ENCODE peak calls at places on chromosomes 13 and 19, in six cellular contexts. One of them, this sample, is unnamed.

GRCh38 chr19:40235238-40236025 is 8.9 kb upstream of the CCNP start:
- DNase-seq in activated CD8-positive, alpha-beta memory T cell treated with anti-CD3 and anti-CD28 coated beads for 4 hours: no peak
- DNase-seq in endothelial cell: no peak
- DNase-seq in NCI-H2081: no peak
- DNase-seq in CD8-positive, alpha-beta memory T cell: no peak
- DNase-seq in neuronal stem cell: no peak
- DNase-seq in this sample: no peak

GRCh38 chr13:110617326-110618072 is 2.2 kb downstream of the NAXD start:
- DNase-seq in activated CD8-positive, alpha-beta memory T cell treated with anti-CD3 and anti-CD28 coated beads for 4 hours: no peak
- DNase-seq in endothelial cell: no peak
- DNase-seq in NCI-H2081: no peak
- DNase-seq in CD8-positive, alpha-beta memory T cell: no peak
- DNase-seq in neuronal stem cell: no peak
- DNase-seq in this sample: no peak

GRCh38 chr13:113802761-113803160 is 43.7 kb downstream of the TMEM255B start:
- DNase-seq in activated CD8-positive, alpha-beta memory T cell treated with anti-CD3 and anti-CD28 coated beads for 4 hours: no peak
- DNase-seq in endothelial cell: no peak
- DNase-seq in NCI-H2081: no peak
- DNase-seq in CD8-positive, alpha-beta memory T cell: no peak
- DNase-seq in neuronal stem cell: no peak
- DNase-seq in this sample: no peak

GRCh38 chr19:22603518-22604440 is 30.3 kb upstream of the ZNF492 start:
- DNase-seq in activated CD8-positive, alpha-beta memory T cell treated with anti-CD3 and anti-CD28 coated beads for 4 hours: no peak
- DNase-seq in endothelial cell: no peak
- DNase-seq in NCI-H2081: no peak
- DNase-seq in CD8-positive, alpha-beta memory T cell: no peak
- DNase-seq in neuronal stem cell: no peak
- DNase-seq in this sample: no peak

GRCh38 chr19:50046649-50047503 is 21.1 kb downstream of the ZNF473 start:
- DNase-seq in activated CD8-positive, alpha-beta memory T cell treated with anti-CD3 and anti-CD28 coated beads for 4 hours: peak; percentile 37
- DNase-seq in endothelial cell: no peak
- DNase-seq in NCI-H2081: no peak
- DNase-seq in CD8-positive, alpha-beta memory T cell: peak; percentile 31
- DNase-seq in neuronal stem cell: no peak
- DNase-seq in this sample: no peak

GRCh38 chr13:105937451-105937850 is 598.0 kb downstream of the EFNB2 start:
- DNase-seq in activated CD8-positive, alpha-beta memory T cell treated with anti-CD3 and anti-CD28 coated beads for 4 hours: no peak
- DNase-seq in endothelial cell: peak; percentile 9
- DNase-seq in NCI-H2081: no peak
- DNase-seq in CD8-positive, alpha-beta memory T cell: no peak
- DNase-seq in neuronal stem cell: no peak
- DNase-seq in this sample: no peak

GRCh38 chr13:48456546-48456945 is 43.6 kb upstream of the LPAR6 start:
- DNase-seq in activated CD8-positive, alpha-beta memory T cell treated with anti-CD3 and anti-CD28 coated beads for 4 hours: no peak
- DNase-seq in endothelial cell: no peak
- DNase-seq in NCI-H2081: no peak
- DNase-seq in CD8-positive, alpha-beta memory T cell: no peak
- DNase-seq in neuronal stem cell: no peak
- DNase-seq in this sample: no peak

GRCh38 chr19:7917292-7918061 is 2.7 kb upstream of the SNAPC2 start:
- DNase-seq in activated CD8-positive, alpha-beta memory T cell treated with anti-CD3 and anti-CD28 coated beads for 4 hours: no peak
- DNase-seq in endothelial cell: peak; percentile 77
- DNase-seq in NCI-H2081: peak; percentile 25
- DNase-seq in CD8-positive, alpha-beta memory T cell: peak; percentile 44
- DNase-seq in neuronal stem cell: no peak
- DNase-seq in this sample: no peak

GRCh38 chr13:76856141-76856571 is 30.0 kb downstream of the KCTD12 start:
- DNase-seq in activated CD8-positive, alpha-beta memory T cell treated with anti-CD3 and anti-CD28 coated beads for 4 hours: no peak
- DNase-seq in endothelial cell: no peak
- DNase-seq in NCI-H2081: no peak
- DNase-seq in CD8-positive, alpha-beta memory T cell: no peak
- DNase-seq in neuronal stem cell: no peak
- DNase-seq in this sample: no peak

GRCh38 chr19:3783660-3784584 is 2.3 kb downstream of the MATK start:
- DNase-seq in activated CD8-positive, alpha-beta memory T cell treated with anti-CD3 and anti-CD28 coated beads for 4 hours: peak; percentile 31
- DNase-seq in endothelial cell: peak; percentile 46
- DNase-seq in NCI-H2081: no peak
- DNase-seq in CD8-positive, alpha-beta memory T cell: peak; percentile 56
- DNase-seq in neuronal stem cell: no peak
- DNase-seq in this sample: no peak

GRCh38 chr13:34695063-34695462 is 247.0 kb upstream of the NBEA start:
- DNase-seq in activated CD8-positive, alpha-beta memory T cell treated with anti-CD3 and anti-CD28 coated beads for 4 hours: no peak
- DNase-seq in endothelial cell: no peak
- DNase-seq in NCI-H2081: no peak
- DNase-seq in CD8-positive, alpha-beta memory T cell: no peak
- DNase-seq in neuronal stem cell: no peak
- DNase-seq in this sample: no peak

GRCh38 chr13:99028890-99029289 is 51.0 kb upstream of the DOCK9 start:
- DNase-seq in activated CD8-positive, alpha-beta memory T cell treated with anti-CD3 and anti-CD28 coated beads for 4 hours: peak; percentile 22
- DNase-seq in endothelial cell: no peak
- DNase-seq in NCI-H2081: no peak
- DNase-seq in CD8-positive, alpha-beta memory T cell: peak; percentile 39
- DNase-seq in neuronal stem cell: no peak
- DNase-seq in this sample: peak; percentile 52

GRCh38 chr13:89227356-89227755 is 1556.2 kb downstream of the SLITRK5 start:
- DNase-seq in activated CD8-positive, alpha-beta memory T cell treated with anti-CD3 and anti-CD28 coated beads for 4 hours: no peak
- DNase-seq in endothelial cell: no peak
- DNase-seq in NCI-H2081: no peak
- DNase-seq in CD8-positive, alpha-beta memory T cell: no peak
- DNase-seq in neuronal stem cell: no peak
- DNase-seq in this sample: no peak

GRCh38 chr13:64527561-64527960 is 2702.6 kb downstream of the PCDH9 start:
- DNase-seq in activated CD8-positive, alpha-beta memory T cell treated with anti-CD3 and anti-CD28 coated beads for 4 hours: no peak
- DNase-seq in endothelial cell: no peak
- DNase-seq in NCI-H2081: no peak
- DNase-seq in CD8-positive, alpha-beta memory T cell: no peak
- DNase-seq in neuronal stem cell: no peak
- DNase-seq in this sample: no peak

GRCh38 chr19:13146763-13147563 is 3.2 kb downstream of the STX10 start:
- DNase-seq in activated CD8-positive, alpha-beta memory T cell treated with anti-CD3 and anti-CD28 coated beads for 4 hours: no peak
- DNase-seq in endothelial cell: no peak
- DNase-seq in NCI-H2081: no peak
- DNase-seq in CD8-positive, alpha-beta memory T cell: no peak
- DNase-seq in neuronal stem cell: no peak
- DNase-seq in this sample: no peak

GRCh38 chr13:101915333-101915732 is 462.9 kb downstream of the ITGBL1 start:
- DNase-seq in activated CD8-positive, alpha-beta memory T cell treated with anti-CD3 and anti-CD28 coated beads for 4 hours: no peak
- DNase-seq in endothelial cell: no peak
- DNase-seq in NCI-H2081: peak; percentile 88
- DNase-seq in CD8-positive, alpha-beta memory T cell: no peak
- DNase-seq in neuronal stem cell: no peak
- DNase-seq in this sample: no peak

GRCh38 chr19:44757735-44758505 is 9.4 kb downstream of the BCL3 start:
- DNase-seq in activated CD8-positive, alpha-beta memory T cell treated with anti-CD3 and anti-CD28 coated beads for 4 hours: no peak
- DNase-seq in endothelial cell: peak; percentile 64
- DNase-seq in NCI-H2081: no peak
- DNase-seq in CD8-positive, alpha-beta memory T cell: no peak
- DNase-seq in neuronal stem cell: peak; percentile 71
- DNase-seq in this sample: no peak

GRCh38 chr19:54430306-54431254 is 15.3 kb downstream of the TTYH1 start:
- DNase-seq in activated CD8-positive, alpha-beta memory T cell treated with anti-CD3 and anti-CD28 coated beads for 4 hours: no peak
- DNase-seq in endothelial cell: peak; percentile 83
- DNase-seq in NCI-H2081: no peak
- DNase-seq in CD8-positive, alpha-beta memory T cell: peak; percentile 25
- DNase-seq in neuronal stem cell: no peak
- DNase-seq in this sample: no peak

GRCh38 chr19:55173717-55174409 is 6.2 kb downstream of the SYT5 start:
- DNase-seq in activated CD8-positive, alpha-beta memory T cell treated with anti-CD3 and anti-CD28 coated beads for 4 hours: no peak
- DNase-seq in endothelial cell: peak; percentile 54
- DNase-seq in NCI-H2081: peak; percentile 36
- DNase-seq in CD8-positive, alpha-beta memory T cell: no peak
- DNase-seq in neuronal stem cell: peak; percentile 69
- DNase-seq in this sample: no peak

GRCh38 chr13:25375727-25376358 is 4.1 kb downstream of the ATP8A2 start:
- DNase-seq in activated CD8-positive, alpha-beta memory T cell treated with anti-CD3 and anti-CD28 coated beads for 4 hours: no peak
- DNase-seq in endothelial cell: peak; percentile 68
- DNase-seq in NCI-H2081: peak; percentile 56
- DNase-seq in CD8-positive, alpha-beta memory T cell: peak; percentile 18
- DNase-seq in neuronal stem cell: peak; percentile 46
- DNase-seq in this sample: no peak

GRCh38 chr13:32135655-32136054 is 104.1 kb downstream of the FRY start:
- DNase-seq in activated CD8-positive, alpha-beta memory T cell treated with anti-CD3 and anti-CD28 coated beads for 4 hours: no peak
- DNase-seq in endothelial cell: no peak
- DNase-seq in NCI-H2081: no peak
- DNase-seq in CD8-positive, alpha-beta memory T cell: no peak
- DNase-seq in neuronal stem cell: no peak
- DNase-seq in this sample: no peak

GRCh38 chr19:48925240-48925843 is 8.2 kb upstream of the DHDH start:
- DNase-seq in activated CD8-positive, alpha-beta memory T cell treated with anti-CD3 and anti-CD28 coated beads for 4 hours: no peak
- DNase-seq in endothelial cell: no peak
- DNase-seq in NCI-H2081: no peak
- DNase-seq in CD8-positive, alpha-beta memory T cell: no peak
- DNase-seq in neuronal stem cell: no peak
- DNase-seq in this sample: no peak

GRCh38 chr19:1081301-1082164 is 13.6 kb downstream of the POLR2E start:
- DNase-seq in activated CD8-positive, alpha-beta memory T cell treated with anti-CD3 and anti-CD28 coated beads for 4 hours: no peak
- DNase-seq in endothelial cell: no peak
- DNase-seq in NCI-H2081: no peak
- DNase-seq in CD8-positive, alpha-beta memory T cell: no peak
- DNase-seq in neuronal stem cell: no peak
- DNase-seq in this sample: no peak

GRCh38 chr13:100734194-100734720 is 59.7 kb upstream of the TMTC4 start:
- DNase-seq in activated CD8-positive, alpha-beta memory T cell treated with anti-CD3 and anti-CD28 coated beads for 4 hours: no peak
- DNase-seq in endothelial cell: no peak
- DNase-seq in NCI-H2081: no peak
- DNase-seq in CD8-positive, alpha-beta memory T cell: no peak
- DNase-seq in neuronal stem cell: no peak
- DNase-seq in this sample: no peak

GRCh38 chr13:28582225-28582891 is 76.6 kb upstream of the POMP start:
- DNase-seq in activated CD8-positive, alpha-beta memory T cell treated with anti-CD3 and anti-CD28 coated beads for 4 hours: no peak
- DNase-seq in endothelial cell: no peak
- DNase-seq in NCI-H2081: no peak
- DNase-seq in CD8-positive, alpha-beta memory T cell: no peak
- DNase-seq in neuronal stem cell: no peak
- DNase-seq in this sample: no peak

GRCh38 chr13:63625869-63626268 is 2210.2 kb upstream of the PCDH20 start:
- DNase-seq in activated CD8-positive, alpha-beta memory T cell treated with anti-CD3 and anti-CD28 coated beads for 4 hours: no peak
- DNase-seq in endothelial cell: no peak
- DNase-seq in NCI-H2081: no peak
- DNase-seq in CD8-positive, alpha-beta memory T cell: no peak
- DNase-seq in neuronal stem cell: no peak
- DNase-seq in this sample: no peak

GRCh38 chr19:21750586-21751128 is 16.7 kb downstream of the ZNF100 start:
- DNase-seq in activated CD8-positive, alpha-beta memory T cell treated with anti-CD3 and anti-CD28 coated beads for 4 hours: no peak
- DNase-seq in endothelial cell: no peak
- DNase-seq in NCI-H2081: no peak
- DNase-seq in CD8-positive, alpha-beta memory T cell: no peak
- DNase-seq in neuronal stem cell: no peak
- DNase-seq in this sample: no peak

GRCh38 chr19:13983213-13983889 is 22.8 kb downstream of the RFX1 start:
- DNase-seq in activated CD8-positive, alpha-beta memory T cell treated with anti-CD3 and anti-CD28 coated beads for 4 hours: no peak
- DNase-seq in endothelial cell: no peak
- DNase-seq in NCI-H2081: peak; percentile 71
- DNase-seq in CD8-positive, alpha-beta memory T cell: no peak
- DNase-seq in neuronal stem cell: no peak
- DNase-seq in this sample: no peak

GRCh38 chr19:3656073-3656746 is 29.6 kb upstream of the CACTIN start:
- DNase-seq in activated CD8-positive, alpha-beta memory T cell treated with anti-CD3 and anti-CD28 coated beads for 4 hours: no peak
- DNase-seq in endothelial cell: no peak
- DNase-seq in NCI-H2081: no peak
- DNase-seq in CD8-positive, alpha-beta memory T cell: no peak
- DNase-seq in neuronal stem cell: no peak
- DNase-seq in this sample: no peak

GRCh38 chr13:61463027-61463426 is 47.4 kb upstream of the PCDH20 start:
- DNase-seq in activated CD8-positive, alpha-beta memory T cell treated with anti-CD3 and anti-CD28 coated beads for 4 hours: no peak
- DNase-seq in endothelial cell: no peak
- DNase-seq in NCI-H2081: no peak
- DNase-seq in CD8-positive, alpha-beta memory T cell: no peak
- DNase-seq in neuronal stem cell: no peak
- DNase-seq in this sample: no peak

GRCh38 chr13:34864650-34865049 is 77.4 kb upstream of the NBEA start:
- DNase-seq in activated CD8-positive, alpha-beta memory T cell treated with anti-CD3 and anti-CD28 coated beads for 4 hours: no peak
- DNase-seq in endothelial cell: no peak
- DNase-seq in NCI-H2081: no peak
- DNase-seq in CD8-positive, alpha-beta memory T cell: no peak
- DNase-seq in neuronal stem cell: no peak
- DNase-seq in this sample: no peak

This sample was measured in iPS DF 19.7.